ENCODE peak calls at places on chromosome 19, in seven cellular contexts. O, Q, E, D, N, T and Y are unnamed samples.
A peak's percentile ranks its signal among the peaks of the same experiment; 100 is the strongest.

GRCh38 chr19:55536951-55537740 is at the start of gene SBK2:
- DNase-seq in D (no peak), T (peak; percentile 33), O (no peak), E (no peak), Q (peak; percentile 98), N (no peak), Y (no peak)

GRCh38 chr19:40745402-40745780 is 4.9 kb downstream of the ACTMAP start:
- DNase-seq in D (no peak), N (peak; percentile 63), O (no peak), Q (no peak), E (no peak), T (peak; percentile 28), Y (peak; percentile 37)

GRCh38 chr19:51726049-51726448 is 2.3 kb upstream of the HAS1 start:
- DNase-seq in Q (no peak), E (no peak), T (no peak), D (peak; percentile 74), N (peak; percentile 41), O (no peak), Y (no peak)

GRCh38 chr19:10271543-10272086 is 695 bp downstream of the ICAM1 start:
- DNase-seq in Q (no peak), O (no peak), D (no peak), N (peak; percentile 56), T (no peak), E (no peak), Y (peak; percentile 61)

GRCh38 chr19:12793290-12794195 is 2.3 kb downstream of the JUNB start:
- DNase-seq in T (peak; percentile 86), N (peak; percentile 92), O (peak; percentile 91), E (peak; percentile 81), D (peak; percentile 95), Q (peak; percentile 95), Y (peak; percentile 97)

GRCh38 chr19:18980432-18981020 is 39.5 kb upstream of the HOMER3 start:
- DNase-seq in O (no peak), N (no peak), E (no peak), D (no peak), Q (no peak), T (no peak), Y (peak; percentile 52)

GRCh38 chr19:12543855-12544254 is 7.4 kb downstream of the ZNF564 start:
- DNase-seq in D (peak; percentile 63), O (no peak), N (no peak), T (no peak), Q (no peak), E (no peak), Y (no peak)

GRCh38 chr19:12567951-12568350 is 16.7 kb upstream of the ZNF564 start:
- DNase-seq in Q (no peak), D (no peak), O (no peak), T (no peak), N (peak; percentile 16), E (no peak), Y (no peak)

GRCh38 chr19:29666634-29667389 is 1.6 kb downstream of the PLEKHF1 start:
- DNase-seq in N (peak; percentile 64), Q (peak; percentile 68), D (peak; percentile 58), T (peak; percentile 55), O (no peak), E (no peak), Y (peak; percentile 73)

GRCh38 chr19:5017235-5017634 is 48.3 kb downstream of the KDM4B start:
- DNase-seq in T (no peak), Q (no peak), O (no peak), D (peak; percentile 49), N (no peak), E (no peak), Y (no peak)

GRCh38 chr19:39111593-39112199 is 13.9 kb upstream of the PAK4 start:
- DNase-seq in T (no peak), E (no peak), Q (no peak), D (peak; percentile 45), N (no peak), O (no peak), Y (no peak)

GRCh38 chr19:38519988-38520387 is 86.5 kb downstream of the RYR1 start:
- DNase-seq in D (no peak), T (no peak), Q (no peak), E (no peak), O (no peak), N (no peak), Y (no peak)

GRCh38 chr19:45128109-45128508 is 32.7 kb downstream of the NKPD1 start:
- DNase-seq in O (no peak), D (no peak), Q (no peak), E (no peak), T (no peak), N (no peak), Y (no peak)

GRCh38 chr19:45128806-45129205 is 32.0 kb downstream of the NKPD1 start:
- DNase-seq in E (no peak), T (no peak), D (no peak), N (no peak), Q (no peak), O (no peak), Y (no peak)

GRCh38 chr19:45125975-45126493 is 33.1 kb downstream of the PPP1R37 start:
- DNase-seq in E (no peak), T (peak; percentile 65), O (peak; percentile 24), Q (peak; percentile 96), D (peak; percentile 82), N (peak; percentile 49), Y (peak; percentile 52)

GRCh38 chr19:45125360-45125759 is 32.4 kb downstream of the PPP1R37 start:
- DNase-seq in E (no peak), N (no peak), O (no peak), D (no peak), T (no peak), Q (no peak), Y (no peak)

DNA sequence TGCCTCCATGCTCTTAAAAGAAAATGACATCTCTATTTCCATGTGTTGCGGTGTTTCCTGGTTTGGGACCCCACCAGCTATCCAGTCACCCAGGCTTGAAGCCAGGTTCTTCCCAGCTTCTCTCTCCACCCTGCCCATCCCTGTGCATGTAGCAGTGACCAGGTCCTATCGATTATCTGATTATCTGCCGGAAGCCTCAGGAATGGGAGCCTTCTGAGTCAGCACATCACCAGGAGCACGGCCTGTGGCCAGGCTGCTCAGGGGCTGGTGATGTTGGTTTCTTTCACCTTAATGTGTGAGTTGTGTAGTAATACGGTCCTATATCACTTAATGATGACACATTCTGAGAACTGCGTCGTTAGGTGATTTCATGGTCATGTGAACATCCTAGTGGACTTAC is 33.7 kb downstream of the PPP1R37 start:
- DNase-seq in D (peak; percentile 36), Q (no peak), E (no peak), O (no peak), T (no peak), N (no peak), Y (no peak)
- TF ChIP-seq POLR2A in D (no peak), Q (no peak), E (no peak), O (no peak), T (no peak), N (no peak), Y (no peak)

GRCh38 chr19:6956573-6956972 is 64.7 kb downstream of the MBD3L2B start:
- DNase-seq in N (no peak), O (no peak), E (no peak), D (no peak), T (no peak), Q (no peak), Y (no peak)

GRCh38 chr19:6955082-6955481 is 66.1 kb downstream of the MBD3L2B start:
- DNase-seq in N (no peak), D (no peak), O (no peak), E (no peak), Q (no peak), T (no peak), Y (no peak)

GRCh38 chr19:6963937-6964336 is 57.3 kb downstream of the MBD3L2B start:
- DNase-seq in D (peak; percentile 30), N (no peak), E (no peak), Q (peak; percentile 43), O (peak; percentile 7), T (no peak), Y (no peak)

GRCh38 chr19:6963259-6963852 is 57.9 kb downstream of the MBD3L2B start:
- DNase-seq in Q (no peak), T (no peak), E (no peak), D (no peak), N (no peak), O (no peak), Y (no peak)

GRCh38 chr19:6958786-6959185 is 62.4 kb downstream of the MBD3L2B start:
- DNase-seq in T (no peak), N (no peak), O (no peak), Q (no peak), E (no peak), D (no peak), Y (no peak)
- H2AFZ ChIP-seq in T (no peak overlapping the region), N (no peak overlapping the region), O (no peak overlapping the region), Q (no peak overlapping the region), E (no peak overlapping the region), D (no peak overlapping the region), Y (no peak overlapping the region)

GRCh38 chr19:14718522-14719113 is 28.8 kb downstream of the ZNF333 start:
- DNase-seq in Q (no peak), N (no peak), D (no peak), E (no peak), T (no peak), O (no peak), Y (no peak)

GRCh38 chr19:14719162-14719561 is 29.3 kb downstream of the ZNF333 start:
- DNase-seq in O (no peak), T (no peak), D (no peak), N (no peak), Q (no peak), E (no peak), Y (no peak)

GRCh38 chr19:14722127-14722526 is 32.3 kb downstream of the ZNF333 start:
- DNase-seq in Q (no peak), O (no peak), D (no peak), T (no peak), E (no peak), N (no peak), Y (no peak)
- TF ChIP-seq POLR2A in Q (no peak), O (no peak), D (no peak), T (no peak), E (no peak), N (no peak), Y (no peak)

GRCh38 chr19:35018379-35018778 is 11.9 kb upstream of the SCN1B start:
- DNase-seq in D (no peak), O (no peak), T (no peak), E (no peak), Q (no peak), N (no peak), Y (no peak)
- H2AFZ ChIP-seq in D (no peak overlapping the region), O (no peak overlapping the region), T (no peak overlapping the region), E (no peak overlapping the region), Q (no peak overlapping the region), N (no peak overlapping the region), Y (no peak overlapping the region)

GRCh38 chr19:11293468-11294389 is 2.2 kb upstream of the TSPAN16 start:
- DNase-seq in T (peak; percentile 78), O (peak; percentile 79), Q (peak; percentile 100), N (peak; percentile 87), E (peak; percentile 59), D (peak; percentile 90), Y (peak; percentile 94)
- TF ChIP-seq POLR2A in T (no peak), O (no peak), Q (no peak), N (no peak), E (no peak), D (no peak), Y (peak; percentile 51)